ENCODE peak calls at places on chromosomes 12 and 14, in six cellular contexts. One of them, this sample, is unnamed.

GRCh38 chr12:110796952-110797351 is 49.8 kb upstream of the CCDC63 start:
- DNase-seq in nephron progenitor cell: no peak
- DNase-seq in stimulated activated naive CD4-positive, alpha-beta T cell: no peak
- DNase-seq in NCI-H510A treated with DMSO at 0.1 percent for 48 hours: no peak
- DNase-seq in activated CD4-positive, CD25-positive, alpha-beta regulatory T cell treated with anti-CD3 and anti-CD28 coated beads, Interleukin-2, amount 50 U/mL, for 16 hours: no peak
- DNase-seq in NCI-H460: no peak
- DNase-seq in this sample: no peak

GRCh38 chr12:29783773-29784666 is at the start of gene TMTC1:
- DNase-seq in nephron progenitor cell: peak
- DNase-seq in stimulated activated naive CD4-positive, alpha-beta T cell: no peak
- DNase-seq in NCI-H510A treated with DMSO at 0.1 percent for 48 hours: peak
- DNase-seq in activated CD4-positive, CD25-positive, alpha-beta regulatory T cell treated with anti-CD3 and anti-CD28 coated beads, Interleukin-2, amount 50 U/mL, for 16 hours: no peak
- DNase-seq in NCI-H460: peak
- DNase-seq in this sample: peak

GRCh38 chr14:34920339-34920738 is 45.2 kb upstream of the BAZ1A start:
- DNase-seq in nephron progenitor cell: no peak
- DNase-seq in stimulated activated naive CD4-positive, alpha-beta T cell: no peak
- DNase-seq in NCI-H510A treated with DMSO at 0.1 percent for 48 hours: no peak
- DNase-seq in activated CD4-positive, CD25-positive, alpha-beta regulatory T cell treated with anti-CD3 and anti-CD28 coated beads, Interleukin-2, amount 50 U/mL, for 16 hours: no peak
- DNase-seq in NCI-H460: no peak
- DNase-seq in this sample: no peak

GRCh38 chr12:71186571-71187288 is 28.9 kb upstream of the TSPAN8 start:
- DNase-seq in nephron progenitor cell: no peak
- DNase-seq in stimulated activated naive CD4-positive, alpha-beta T cell: no peak
- DNase-seq in NCI-H510A treated with DMSO at 0.1 percent for 48 hours: no peak
- DNase-seq in activated CD4-positive, CD25-positive, alpha-beta regulatory T cell treated with anti-CD3 and anti-CD28 coated beads, Interleukin-2, amount 50 U/mL, for 16 hours: no peak
- DNase-seq in NCI-H460: no peak
- DNase-seq in this sample: no peak

GRCh38 chr12:80216890-80217559 is 117.7 kb downstream of the OTOGL start:
- DNase-seq in nephron progenitor cell: no peak
- DNase-seq in stimulated activated naive CD4-positive, alpha-beta T cell: no peak
- DNase-seq in NCI-H510A treated with DMSO at 0.1 percent for 48 hours: no peak
- DNase-seq in activated CD4-positive, CD25-positive, alpha-beta regulatory T cell treated with anti-CD3 and anti-CD28 coated beads, Interleukin-2, amount 50 U/mL, for 16 hours: no peak
- DNase-seq in NCI-H460: no peak
- DNase-seq in this sample: peak

GRCh38 chr14:100732766-100733100 is 6.0 kb downstream of the DLK1 start:
- DNase-seq in nephron progenitor cell: no peak
- DNase-seq in stimulated activated naive CD4-positive, alpha-beta T cell: no peak
- DNase-seq in NCI-H510A treated with DMSO at 0.1 percent for 48 hours: no peak
- DNase-seq in activated CD4-positive, CD25-positive, alpha-beta regulatory T cell treated with anti-CD3 and anti-CD28 coated beads, Interleukin-2, amount 50 U/mL, for 16 hours: no peak
- DNase-seq in NCI-H460: no peak
- DNase-seq in this sample: no peak

GRCh38 chr12:1069846-1070245 is 78.8 kb downstream of the ERC1 start:
- DNase-seq in nephron progenitor cell: no peak
- DNase-seq in stimulated activated naive CD4-positive, alpha-beta T cell: no peak
- DNase-seq in NCI-H510A treated with DMSO at 0.1 percent for 48 hours: no peak
- DNase-seq in activated CD4-positive, CD25-positive, alpha-beta regulatory T cell treated with anti-CD3 and anti-CD28 coated beads, Interleukin-2, amount 50 U/mL, for 16 hours: no peak
- DNase-seq in NCI-H460: no peak
- DNase-seq in this sample: no peak

GRCh38 chr12:59710004-59710628 is 114.3 kb downstream of the SLC16A7 start:
- DNase-seq in nephron progenitor cell: no peak
- DNase-seq in stimulated activated naive CD4-positive, alpha-beta T cell: no peak
- DNase-seq in NCI-H510A treated with DMSO at 0.1 percent for 48 hours: no peak
- DNase-seq in activated CD4-positive, CD25-positive, alpha-beta regulatory T cell treated with anti-CD3 and anti-CD28 coated beads, Interleukin-2, amount 50 U/mL, for 16 hours: no peak
- DNase-seq in NCI-H460: no peak
- DNase-seq in this sample: no peak

GRCh38 chr14:60648169-60648933 is 926 bp downstream of the SIX1 start:
- DNase-seq in nephron progenitor cell: peak
- DNase-seq in stimulated activated naive CD4-positive, alpha-beta T cell: no peak
- DNase-seq in NCI-H510A treated with DMSO at 0.1 percent for 48 hours: no peak
- DNase-seq in activated CD4-positive, CD25-positive, alpha-beta regulatory T cell treated with anti-CD3 and anti-CD28 coated beads, Interleukin-2, amount 50 U/mL, for 16 hours: no peak
- DNase-seq in NCI-H460: no peak
- DNase-seq in this sample: peak

GRCh38 chr14:68607081-68607851 is 185.6 kb downstream of the ZFP36L1 start:
- DNase-seq in nephron progenitor cell: peak
- DNase-seq in stimulated activated naive CD4-positive, alpha-beta T cell: no peak
- DNase-seq in NCI-H510A treated with DMSO at 0.1 percent for 48 hours: peak
- DNase-seq in activated CD4-positive, CD25-positive, alpha-beta regulatory T cell treated with anti-CD3 and anti-CD28 coated beads, Interleukin-2, amount 50 U/mL, for 16 hours: no peak
- DNase-seq in NCI-H460: no peak
- DNase-seq in this sample: no peak

GRCh38 chr12:127374447-127374846 is 892.5 kb upstream of the TMEM132C start:
- DNase-seq in nephron progenitor cell: no peak
- DNase-seq in stimulated activated naive CD4-positive, alpha-beta T cell: no peak
- DNase-seq in NCI-H510A treated with DMSO at 0.1 percent for 48 hours: no peak
- DNase-seq in activated CD4-positive, CD25-positive, alpha-beta regulatory T cell treated with anti-CD3 and anti-CD28 coated beads, Interleukin-2, amount 50 U/mL, for 16 hours: no peak
- DNase-seq in NCI-H460: no peak
- DNase-seq in this sample: no peak

GRCh38 chr12:31215521-31216232 is 110.3 kb downstream of the SINHCAF start:
- DNase-seq in nephron progenitor cell: no peak
- DNase-seq in stimulated activated naive CD4-positive, alpha-beta T cell: no peak
- DNase-seq in NCI-H510A treated with DMSO at 0.1 percent for 48 hours: peak
- DNase-seq in activated CD4-positive, CD25-positive, alpha-beta regulatory T cell treated with anti-CD3 and anti-CD28 coated beads, Interleukin-2, amount 50 U/mL, for 16 hours: no peak
- DNase-seq in NCI-H460: no peak
- DNase-seq in this sample: peak

GRCh38 chr14:58640959-58641358 is 3.2 kb downstream of the DACT1 start:
- DNase-seq in nephron progenitor cell: no peak
- DNase-seq in stimulated activated naive CD4-positive, alpha-beta T cell: no peak
- DNase-seq in NCI-H510A treated with DMSO at 0.1 percent for 48 hours: no peak
- DNase-seq in activated CD4-positive, CD25-positive, alpha-beta regulatory T cell treated with anti-CD3 and anti-CD28 coated beads, Interleukin-2, amount 50 U/mL, for 16 hours: no peak
- DNase-seq in NCI-H460: no peak
- DNase-seq in this sample: no peak

GRCh38 chr14:29529418-29529817 is 398.2 kb downstream of the PRKD1 start:
- DNase-seq in nephron progenitor cell: peak
- DNase-seq in stimulated activated naive CD4-positive, alpha-beta T cell: no peak
- DNase-seq in NCI-H510A treated with DMSO at 0.1 percent for 48 hours: no peak
- DNase-seq in activated CD4-positive, CD25-positive, alpha-beta regulatory T cell treated with anti-CD3 and anti-CD28 coated beads, Interleukin-2, amount 50 U/mL, for 16 hours: no peak
- DNase-seq in NCI-H460: no peak
- DNase-seq in this sample: peak

GRCh38 chr12:615620-616019 is 47.6 kb downstream of the NINJ2 start:
- DNase-seq in nephron progenitor cell: no peak
- DNase-seq in stimulated activated naive CD4-positive, alpha-beta T cell: no peak
- DNase-seq in NCI-H510A treated with DMSO at 0.1 percent for 48 hours: no peak
- DNase-seq in activated CD4-positive, CD25-positive, alpha-beta regulatory T cell treated with anti-CD3 and anti-CD28 coated beads, Interleukin-2, amount 50 U/mL, for 16 hours: no peak
- DNase-seq in NCI-H460: no peak
- DNase-seq in this sample: no peak

GRCh38 chr12:114275937-114276785 is 129.8 kb downstream of the TBX5 start:
- DNase-seq in nephron progenitor cell: no peak
- DNase-seq in stimulated activated naive CD4-positive, alpha-beta T cell: no peak
- DNase-seq in NCI-H510A treated with DMSO at 0.1 percent for 48 hours: no peak
- DNase-seq in activated CD4-positive, CD25-positive, alpha-beta regulatory T cell treated with anti-CD3 and anti-CD28 coated beads, Interleukin-2, amount 50 U/mL, for 16 hours: no peak
- DNase-seq in NCI-H460: no peak
- DNase-seq in this sample: no peak

GRCh38 chr12:69534389-69534822 is 50.9 kb upstream of the CCT2 start:
- DNase-seq in nephron progenitor cell: peak
- DNase-seq in stimulated activated naive CD4-positive, alpha-beta T cell: no peak
- DNase-seq in NCI-H510A treated with DMSO at 0.1 percent for 48 hours: no peak
- DNase-seq in activated CD4-positive, CD25-positive, alpha-beta regulatory T cell treated with anti-CD3 and anti-CD28 coated beads, Interleukin-2, amount 50 U/mL, for 16 hours: no peak
- DNase-seq in NCI-H460: no peak
- DNase-seq in this sample: peak

GRCh38 chr12:3152013-3152412 is 74.8 kb downstream of the TSPAN9 start:
- DNase-seq in nephron progenitor cell: no peak
- DNase-seq in stimulated activated naive CD4-positive, alpha-beta T cell: no peak
- DNase-seq in NCI-H510A treated with DMSO at 0.1 percent for 48 hours: no peak
- DNase-seq in activated CD4-positive, CD25-positive, alpha-beta regulatory T cell treated with anti-CD3 and anti-CD28 coated beads, Interleukin-2, amount 50 U/mL, for 16 hours: no peak
- DNase-seq in NCI-H460: no peak
- DNase-seq in this sample: no peak

GRCh38 chr12:31756977-31757420 is 28.2 kb upstream of the AMN1 start:
- DNase-seq in nephron progenitor cell: no peak
- DNase-seq in stimulated activated naive CD4-positive, alpha-beta T cell: no peak
- DNase-seq in NCI-H510A treated with DMSO at 0.1 percent for 48 hours: no peak
- DNase-seq in activated CD4-positive, CD25-positive, alpha-beta regulatory T cell treated with anti-CD3 and anti-CD28 coated beads, Interleukin-2, amount 50 U/mL, for 16 hours: no peak
- DNase-seq in NCI-H460: no peak
- DNase-seq in this sample: no peak

GRCh38 chr12:32032205-32032810 is 73.1 kb downstream of the RESF1 start:
- DNase-seq in nephron progenitor cell: no peak
- DNase-seq in stimulated activated naive CD4-positive, alpha-beta T cell: no peak
- DNase-seq in NCI-H510A treated with DMSO at 0.1 percent for 48 hours: peak
- DNase-seq in activated CD4-positive, CD25-positive, alpha-beta regulatory T cell treated with anti-CD3 and anti-CD28 coated beads, Interleukin-2, amount 50 U/mL, for 16 hours: no peak
- DNase-seq in NCI-H460: no peak
- DNase-seq in this sample: no peak

GRCh38 chr12:38056701-38057689 is 259.6 kb upstream of the ALG10B start:
- DNase-seq in nephron progenitor cell: no peak
- DNase-seq in stimulated activated naive CD4-positive, alpha-beta T cell: no peak
- DNase-seq in NCI-H510A treated with DMSO at 0.1 percent for 48 hours: no peak
- DNase-seq in activated CD4-positive, CD25-positive, alpha-beta regulatory T cell treated with anti-CD3 and anti-CD28 coated beads, Interleukin-2, amount 50 U/mL, for 16 hours: no peak
- DNase-seq in NCI-H460: no peak
- DNase-seq in this sample: no peak

GRCh38 chr12:107992870-107993451 is 136.1 kb upstream of the WSCD2 start:
- DNase-seq in nephron progenitor cell: peak
- DNase-seq in stimulated activated naive CD4-positive, alpha-beta T cell: no peak
- DNase-seq in NCI-H510A treated with DMSO at 0.1 percent for 48 hours: peak
- DNase-seq in activated CD4-positive, CD25-positive, alpha-beta regulatory T cell treated with anti-CD3 and anti-CD28 coated beads, Interleukin-2, amount 50 U/mL, for 16 hours: no peak
- DNase-seq in NCI-H460: peak
- DNase-seq in this sample: peak

GRCh38 chr12:53212931-53213330 is 5.9 kb upstream of the ITGB7 start:
- DNase-seq in nephron progenitor cell: no peak
- DNase-seq in stimulated activated naive CD4-positive, alpha-beta T cell: no peak
- DNase-seq in NCI-H510A treated with DMSO at 0.1 percent for 48 hours: no peak
- DNase-seq in activated CD4-positive, CD25-positive, alpha-beta regulatory T cell treated with anti-CD3 and anti-CD28 coated beads, Interleukin-2, amount 50 U/mL, for 16 hours: no peak
- DNase-seq in NCI-H460: no peak
- DNase-seq in this sample: no peak

GRCh38 chr14:75607842-75608640 is 29.6 kb downstream of the FLVCR2 start:
- DNase-seq in nephron progenitor cell: no peak
- DNase-seq in stimulated activated naive CD4-positive, alpha-beta T cell: no peak
- DNase-seq in NCI-H510A treated with DMSO at 0.1 percent for 48 hours: no peak
- DNase-seq in activated CD4-positive, CD25-positive, alpha-beta regulatory T cell treated with anti-CD3 and anti-CD28 coated beads, Interleukin-2, amount 50 U/mL, for 16 hours: no peak
- DNase-seq in NCI-H460: no peak
- DNase-seq in this sample: no peak

GRCh38 chr14:58133739-58134138 is 18.3 kb downstream of the ARMH4 start:
- DNase-seq in nephron progenitor cell: no peak
- DNase-seq in stimulated activated naive CD4-positive, alpha-beta T cell: no peak
- DNase-seq in NCI-H510A treated with DMSO at 0.1 percent for 48 hours: no peak
- DNase-seq in activated CD4-positive, CD25-positive, alpha-beta regulatory T cell treated with anti-CD3 and anti-CD28 coated beads, Interleukin-2, amount 50 U/mL, for 16 hours: no peak
- DNase-seq in NCI-H460: no peak
- DNase-seq in this sample: no peak

GRCh38 chr12:70031046-70031445 is 206.0 kb downstream of the MYRFL start:
- DNase-seq in nephron progenitor cell: no peak
- DNase-seq in stimulated activated naive CD4-positive, alpha-beta T cell: no peak
- DNase-seq in NCI-H510A treated with DMSO at 0.1 percent for 48 hours: peak
- DNase-seq in activated CD4-positive, CD25-positive, alpha-beta regulatory T cell treated with anti-CD3 and anti-CD28 coated beads, Interleukin-2, amount 50 U/mL, for 16 hours: no peak
- DNase-seq in NCI-H460: no peak
- DNase-seq in this sample: no peak

This sample was measured in NCI-H146.